ENCODE peak calls at places on chromosome 15, in five cellular contexts. J is heart right ventricle, P is esophagus squamous epithelium, N is A549, Z is lung. D is an unnamed sample.

GRCh38 chr15:65824031-65824743 is 32.1 kb upstream of the DENND4A start:
- DNase-seq in J (no peak), P (no peak), N (peak; percentile 88), Z (peak; percentile 43), D (peak; percentile 67)

GRCh38 chr15:43516185-43516584 is 1.2 kb upstream of the MAP1A start:
- DNase-seq in J (peak; percentile 49), P (no peak), N (no peak), Z (no peak), D (peak; percentile 47)

GRCh38 chr15:32643907-32644445 is 2.5 kb downstream of the SCG5 start:
- DNase-seq in J (no peak), P (no peak), N (no peak), Z (no peak), D (no peak)

GRCh38 chr15:40308844-40309189 is 1.1 kb upstream of the PLCB2 start:
- DNase-seq in J (no peak), P (no peak), N (no peak), Z (peak; percentile 56), D (no peak)

GRCh38 chr15:60074181-60074885 is 70.2 kb downstream of the FOXB1 start:
- DNase-seq in J (no peak), P (no peak), N (no peak), Z (no peak), D (peak; percentile 19)

GRCh38 chr15:78162038-78162437 is 12.9 kb downstream of the IDH3A start:
- DNase-seq in J (no peak), P (no peak), N (no peak), Z (no peak), D (no peak)

GRCh38 chr15:40766906-40767837 is 2.6 kb upstream of the C15orf62 start:
- DNase-seq in J (no peak), P (no peak), N (no peak), Z (no peak), D (no peak)

GRCh38 chr15:59174846-59175831 is 31.5 kb upstream of the LDHAL6B start:
- DNase-seq in J (peak; percentile 32), P (no peak), N (peak; percentile 84), Z (peak; percentile 37), D (peak; percentile 69)

GRCh38 chr15:72382146-72382545 is 6.3 kb upstream of the HEXA start:
- DNase-seq in J (no peak), P (no peak), N (no peak), Z (no peak), D (no peak)

GRCh38 chr15:72751751-72752455 is 31.7 kb downstream of the ADPGK start:
- DNase-seq in J (no peak), P (no peak), N (no peak), Z (no peak), D (no peak)

GRCh38 chr15:76803049-76803571 is 102.0 kb downstream of the SCAPER start:
- DNase-seq in J (no peak), P (no peak), N (no peak), Z (no peak), D (no peak)

GRCh38 chr15:40313531-40314398 is 6.0 kb upstream of the PLCB2 start:
- DNase-seq in J (no peak), P (no peak), N (no peak), Z (peak; percentile 84), D (peak; percentile 87)

GRCh38 chr15:66911131-66911700 is 154.2 kb upstream of the SMAD3 start:
- DNase-seq in J (no peak), P (no peak), N (no peak), Z (no peak), D (no peak)

GRCh38 chr15:58015565-58015964 is 49.9 kb downstream of the ALDH1A2 start:
- DNase-seq in J (no peak), P (no peak), N (no peak), Z (no peak), D (no peak)

GRCh38 chr15:66594344-66594743 is 28.5 kb upstream of the LCTL start:
- DNase-seq in J (no peak), P (no peak), N (no peak), Z (no peak), D (no peak)

GRCh38 chr15:64095795-64096485 is at the start of gene SNX1:
- DNase-seq in J (peak; percentile 94), P (peak; percentile 56), N (peak; percentile 95), Z (peak; percentile 94), D (peak; percentile 95)

GRCh38 chr15:96296264-96296663 is 34.2 kb upstream of the NR2F2 start:
- DNase-seq in J (no peak), P (no peak), N (no peak), Z (no peak), D (no peak)

GRCh38 chr15:70014860-70015490 is 82.7 kb downstream of the TLE3 start:
- DNase-seq in J (no peak), P (no peak), N (no peak), Z (no peak), D (no peak)

GRCh38 chr15:70012895-70013294 is 84.8 kb downstream of the TLE3 start:
- DNase-seq in J (no peak), P (no peak), N (no peak), Z (no peak), D (no peak)

GRCh38 chr15:70016511-70016994 is 81.2 kb downstream of the TLE3 start:
- DNase-seq in J (no peak), P (no peak), N (no peak), Z (no peak), D (no peak)

GRCh38 chr15:70014311-70014707 is 83.4 kb downstream of the TLE3 start:
- DNase-seq in J (no peak), P (no peak), N (no peak), Z (no peak), D (no peak)

DNA sequence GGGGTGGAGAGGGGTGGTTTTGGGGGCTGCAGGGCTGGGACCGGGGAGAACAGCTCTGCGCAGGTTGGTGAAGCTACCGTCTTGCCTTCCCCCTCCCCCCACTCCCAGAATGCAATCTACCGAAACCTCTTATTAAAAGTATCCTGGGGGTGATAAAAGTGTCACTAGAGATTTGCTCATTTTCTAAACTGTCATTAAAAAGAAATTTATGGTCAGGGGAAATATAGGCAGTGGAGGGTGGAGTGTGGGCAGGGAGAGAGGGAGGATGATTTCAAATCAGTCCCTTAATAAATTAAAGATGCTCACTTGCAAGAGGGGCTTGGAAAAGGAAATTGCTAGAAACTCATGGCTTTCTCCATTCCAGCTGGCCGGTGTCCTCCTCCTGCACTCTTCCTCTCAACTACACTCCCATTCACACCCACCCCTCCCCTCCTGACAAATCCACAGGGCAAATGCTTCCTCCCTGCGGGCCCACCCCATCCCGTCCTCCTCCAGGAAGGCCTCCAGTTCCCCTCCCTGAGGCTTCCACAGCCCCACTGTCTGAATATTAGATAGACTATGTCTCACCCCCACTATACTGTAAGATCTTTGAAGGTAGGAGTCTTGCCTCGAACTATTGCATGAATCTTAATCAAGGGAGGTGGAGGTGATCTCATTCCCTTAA is 83.9 kb downstream of the TLE3 start:
- DNase-seq in J (no peak), P (no peak), N (no peak), Z (no peak), D (no peak)
- H3K4me1 ChIP-seq in J (no peaks in the 10 kb centered on the region), P (peaks cover 9% of the 10 kb centered on the region), N (no peaks in the 10 kb centered on the region), Z (no peaks in the 10 kb centered on the region), D (no peaks in the 10 kb centered on the region)

DNA sequence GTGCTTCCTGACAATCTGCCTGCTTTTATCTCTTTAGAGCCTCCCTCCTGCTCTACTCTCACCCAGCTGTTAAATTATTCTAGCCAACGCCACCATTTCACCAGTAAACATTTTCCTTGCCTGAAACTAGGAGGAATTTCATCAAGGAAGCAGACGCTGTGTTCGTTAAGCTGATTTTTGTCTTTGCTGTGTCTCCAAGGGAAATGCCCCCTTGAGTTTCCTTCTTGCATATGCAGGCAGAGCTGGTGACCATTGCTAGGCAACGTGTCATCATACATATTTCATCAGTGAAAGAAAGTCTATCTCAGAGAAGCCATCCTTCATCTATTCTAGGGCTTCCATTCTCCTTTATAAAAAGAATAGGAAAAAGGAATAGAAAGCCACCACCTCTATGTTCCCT is 87.0 kb upstream of the ST8SIA2 start:
- DNase-seq in J (no peak), P (no peak), N (peak; percentile 40), Z (no peak), D (no peak)
- TF ChIP-seq CTCF in J (peak; percentile 25), P (no peak), N (no peak), Z (no peak), D (no peak)

DNA sequence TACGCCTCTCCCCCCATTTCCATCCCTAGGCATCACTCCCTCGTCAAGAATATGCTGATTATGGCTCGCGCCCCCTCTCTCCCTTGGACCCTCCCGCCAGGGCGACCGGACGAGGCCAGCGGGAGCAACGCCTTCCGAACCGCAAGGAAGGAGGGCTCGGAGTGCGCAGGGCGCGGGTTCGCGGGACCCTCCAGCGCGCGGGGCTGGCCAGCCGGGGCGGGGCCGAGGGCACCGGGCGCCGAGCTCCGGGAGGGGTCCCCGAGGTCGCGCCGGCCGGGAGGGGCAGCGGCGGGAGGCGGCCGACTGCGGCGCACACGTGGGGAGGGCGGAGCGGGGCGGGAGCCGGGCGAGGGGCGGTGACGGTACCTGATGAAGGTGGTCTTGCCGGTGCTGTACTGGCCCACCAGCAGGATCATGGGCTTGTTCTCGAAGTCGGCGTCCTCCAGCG is 440 bp downstream of the EHD4 start:
- DNase-seq in J (peak; percentile 42), P (no peak), N (peak; percentile 13), Z (no peak), D (peak; percentile 62)
- H3K4me1 ChIP-seq in J (peaks cover 42% of the 10 kb centered on the region), P (peaks cover 54% of the 10 kb centered on the region), N (peaks cover 13% of the 10 kb centered on the region), Z (peaks cover 20% of the 10 kb centered on the region), D (no peaks in the 10 kb centered on the region)

GRCh38 chr15:84749111-84749991 is 959 bp downstream of the ZNF592 start:
- DNase-seq in J (peak; percentile 23), P (no peak), N (no peak), Z (peak; percentile 39), D (peak; percentile 47)
- TF ChIP-seq CTCF in J (no peak), P (no peak), N (no peak), Z (no peak), D (no peak)

GRCh38 chr15:29127506-29128430 is 141.9 kb downstream of the NSMCE3 start:
- DNase-seq in J (no peak), P (no peak), N (no peak), Z (no peak), D (no peak)

GRCh38 chr15:29128671-29129070 is 141.0 kb downstream of the NSMCE3 start:
- DNase-seq in J (no peak), P (no peak), N (no peak), Z (no peak), D (no peak)

GRCh38 chr15:29130461-29130860 is 139.2 kb downstream of the NSMCE3 start:
- DNase-seq in J (no peak), P (no peak), N (no peak), Z (no peak), D (no peak)

GRCh38 chr15:29129903-29130302 is 139.7 kb downstream of the NSMCE3 start:
- DNase-seq in J (no peak), P (no peak), N (no peak), Z (no peak), D (no peak)

DNA sequence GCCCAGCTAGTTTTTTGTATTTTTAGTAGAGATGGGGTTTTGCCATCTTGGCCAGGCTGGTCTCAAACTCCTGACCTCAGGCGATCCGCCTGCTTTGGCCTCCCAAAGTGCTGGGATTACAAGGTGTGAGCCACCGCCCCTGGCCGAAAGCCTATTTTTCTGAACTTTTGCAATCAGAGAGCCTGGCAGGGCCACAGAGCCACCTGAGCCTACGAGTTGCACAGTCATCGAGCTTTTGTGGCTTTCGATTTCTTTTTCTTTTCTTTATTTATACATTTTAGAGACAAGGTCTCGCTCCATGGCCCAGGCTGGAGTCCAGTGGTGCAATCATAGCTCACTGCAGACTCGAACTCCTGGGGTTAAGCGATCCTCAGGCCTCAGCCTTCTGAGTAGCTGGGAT is 140.4 kb downstream of the NSMCE3 start:
- DNase-seq in J (no peak), P (no peak), N (no peak), Z (no peak), D (no peak)
- H3K4me1 ChIP-seq in J (no peaks in the 10 kb centered on the region), P (no peaks in the 10 kb centered on the region), N (no peaks in the 10 kb centered on the region), Z (no peaks in the 10 kb centered on the region), D (no peaks in the 10 kb centered on the region)

D was measured in colonic mucosa.